ENCODE peak calls at places on chromosomes 7 and 10, in four cellular contexts. One of them, this sample, is unnamed.

GRCh38 chr7:22979861-22980260 is 34.1 kb downstream of the HYCC1 start:
- DNase-seq in heart right ventricle: no peak
- DNase-seq in colonic mucosa: no peak
- DNase-seq in cardiac muscle cell: no peak
- DNase-seq in this sample: no peak

GRCh38 chr10:7027913-7028808 is 382.7 kb downstream of the SFMBT2 start:
- DNase-seq in colonic mucosa: no peak
- DNase-seq in heart right ventricle: no peak
- DNase-seq in cardiac muscle cell: peak; percentile 40
- DNase-seq in this sample: no peak

GRCh38 chr10:17512341-17513001 is 58.1 kb upstream of the ST8SIA6 start:
- DNase-seq in colonic mucosa: peak; percentile 78
- DNase-seq in heart right ventricle: no peak
- DNase-seq in cardiac muscle cell: peak; percentile 96
- DNase-seq in this sample: no peak

GRCh38 chr10:53135213-53135896 is 362.8 kb upstream of the MBL2 start:
- DNase-seq in cardiac muscle cell: no peak
- DNase-seq in heart right ventricle: no peak
- DNase-seq in colonic mucosa: no peak
- DNase-seq in this sample: no peak

GRCh38 chr10:109866995-109867635 is 56.2 kb downstream of the XPNPEP1 start:
- DNase-seq in cardiac muscle cell: peak; percentile 11
- DNase-seq in heart right ventricle: no peak
- DNase-seq in colonic mucosa: peak; percentile 4
- DNase-seq in this sample: no peak

GRCh38 chr7:87058739-87059524 is 522 bp downstream of the ELAPOR2 start:
- DNase-seq in heart right ventricle: peak; percentile 8
- DNase-seq in colonic mucosa: peak; percentile 33
- DNase-seq in cardiac muscle cell: peak; percentile 4
- DNase-seq in this sample: no peak

GRCh38 chr7:150950496-150951180 is 27.5 kb downstream of the KCNH2 start:
- DNase-seq in colonic mucosa: no peak
- DNase-seq in heart right ventricle: no peak
- DNase-seq in cardiac muscle cell: no peak
- DNase-seq in this sample: peak; percentile 67

GRCh38 chr10:29056729-29057128 is 232.1 kb upstream of the LYZL1 start:
- DNase-seq in heart right ventricle: no peak
- DNase-seq in colonic mucosa: no peak
- DNase-seq in cardiac muscle cell: no peak
- DNase-seq in this sample: no peak

GRCh38 chr10:18438356-18439126 is 212.8 kb downstream of the NSUN6 start:
- DNase-seq in heart right ventricle: no peak
- DNase-seq in cardiac muscle cell: no peak
- DNase-seq in colonic mucosa: no peak
- DNase-seq in this sample: no peak

GRCh38 chr10:49325916-49326783 is 27.2 kb downstream of the C10orf71 start:
- DNase-seq in cardiac muscle cell: no peak
- DNase-seq in heart right ventricle: no peak
- DNase-seq in colonic mucosa: no peak
- DNase-seq in this sample: no peak

GRCh38 chr10:93030409-93030808 is 30.2 kb upstream of the CYP26C1 start:
- DNase-seq in heart right ventricle: no peak
- DNase-seq in colonic mucosa: no peak
- DNase-seq in cardiac muscle cell: peak; percentile 78
- DNase-seq in this sample: no peak

GRCh38 chr7:42745357-42746022 is 166.4 kb downstream of the C7orf25 start:
- DNase-seq in cardiac muscle cell: peak; percentile 48
- DNase-seq in heart right ventricle: peak; percentile 36
- DNase-seq in colonic mucosa: peak; percentile 28
- DNase-seq in this sample: no peak

GRCh38 chr10:69494626-69495558 is 43.6 kb downstream of the TSPAN15 start:
- DNase-seq in heart right ventricle: no peak
- DNase-seq in cardiac muscle cell: no peak
- DNase-seq in colonic mucosa: no peak
- DNase-seq in this sample: peak; percentile 71

GRCh38 chr10:4635394-4635793 is 190.6 kb upstream of the AKR1E2 start:
- DNase-seq in heart right ventricle: no peak
- DNase-seq in cardiac muscle cell: no peak
- DNase-seq in colonic mucosa: no peak
- DNase-seq in this sample: no peak

GRCh38 chr7:138669364-138669763 is 31.8 kb downstream of the SVOPL start:
- DNase-seq in heart right ventricle: no peak
- DNase-seq in colonic mucosa: peak; percentile 32
- DNase-seq in cardiac muscle cell: no peak
- DNase-seq in this sample: no peak

GRCh38 chr7:127619681-127620405 is 1.9 kb upstream of the PAX4 start:
- DNase-seq in heart right ventricle: no peak
- DNase-seq in cardiac muscle cell: no peak
- DNase-seq in colonic mucosa: no peak
- DNase-seq in this sample: no peak

GRCh38 chr7:139596626-139597025 is 73.1 kb downstream of the CLEC2L start:
- DNase-seq in colonic mucosa: no peak
- DNase-seq in heart right ventricle: no peak
- DNase-seq in cardiac muscle cell: no peak
- DNase-seq in this sample: no peak

GRCh38 chr10:25557136-25557535 is 376.9 kb upstream of the MYO3A start:
- DNase-seq in colonic mucosa: no peak
- DNase-seq in cardiac muscle cell: peak; percentile 61
- DNase-seq in heart right ventricle: no peak
- DNase-seq in this sample: no peak

GRCh38 chr10:44959243-44960097 is at the start of gene RASSF4:
- DNase-seq in cardiac muscle cell: peak; percentile 87
- DNase-seq in heart right ventricle: peak; percentile 97
- DNase-seq in colonic mucosa: peak; percentile 97
- DNase-seq in this sample: peak; percentile 99

GRCh38 chr7:129376076-129376777 is 58.0 kb upstream of the STRIP2 start:
- DNase-seq in colonic mucosa: peak; percentile 85
- DNase-seq in heart right ventricle: no peak
- DNase-seq in cardiac muscle cell: peak; percentile 31
- DNase-seq in this sample: no peak

GRCh38 chr7:147249956-147250355 is 1133.4 kb downstream of the CNTNAP2 start:
- DNase-seq in cardiac muscle cell: no peak
- DNase-seq in colonic mucosa: no peak
- DNase-seq in heart right ventricle: no peak
- DNase-seq in this sample: no peak

GRCh38 chr7:141585592-141586510 is 34.6 kb downstream of the AGK start:
- DNase-seq in cardiac muscle cell: peak; percentile 87
- DNase-seq in colonic mucosa: no peak
- DNase-seq in heart right ventricle: no peak
- DNase-seq in this sample: no peak

GRCh38 chr10:37789590-37789989 is 67.8 kb downstream of the ZNF248 start:
- DNase-seq in heart right ventricle: no peak
- DNase-seq in cardiac muscle cell: no peak
- DNase-seq in colonic mucosa: no peak
- DNase-seq in this sample: no peak

GRCh38 chr10:102654969-102655368 is 10.7 kb downstream of the TRIM8 start:
- DNase-seq in cardiac muscle cell: no peak
- DNase-seq in heart right ventricle: no peak
- DNase-seq in colonic mucosa: no peak
- DNase-seq in this sample: no peak

GRCh38 chr10:133336131-133337078 is at the start of gene CALY:
- DNase-seq in heart right ventricle: no peak
- DNase-seq in colonic mucosa: no peak
- DNase-seq in cardiac muscle cell: no peak
- DNase-seq in this sample: peak; percentile 90

GRCh38 chr10:103452714-103453230 is 602 bp upstream of the CALHM2 start:
- DNase-seq in cardiac muscle cell: no peak
- DNase-seq in heart right ventricle: no peak
- DNase-seq in colonic mucosa: no peak
- DNase-seq in this sample: no peak

GRCh38 chr10:130234171-130234965 is 98.2 kb downstream of the GLRX3 start:
- DNase-seq in heart right ventricle: no peak
- DNase-seq in colonic mucosa: no peak
- DNase-seq in cardiac muscle cell: no peak
- DNase-seq in this sample: peak; percentile 70

GRCh38 chr7:151411551-151411950 is 1.7 kb upstream of the WDR86 start:
- DNase-seq in heart right ventricle: no peak
- DNase-seq in colonic mucosa: no peak
- DNase-seq in cardiac muscle cell: no peak
- DNase-seq in this sample: peak; percentile 64

DNA sequence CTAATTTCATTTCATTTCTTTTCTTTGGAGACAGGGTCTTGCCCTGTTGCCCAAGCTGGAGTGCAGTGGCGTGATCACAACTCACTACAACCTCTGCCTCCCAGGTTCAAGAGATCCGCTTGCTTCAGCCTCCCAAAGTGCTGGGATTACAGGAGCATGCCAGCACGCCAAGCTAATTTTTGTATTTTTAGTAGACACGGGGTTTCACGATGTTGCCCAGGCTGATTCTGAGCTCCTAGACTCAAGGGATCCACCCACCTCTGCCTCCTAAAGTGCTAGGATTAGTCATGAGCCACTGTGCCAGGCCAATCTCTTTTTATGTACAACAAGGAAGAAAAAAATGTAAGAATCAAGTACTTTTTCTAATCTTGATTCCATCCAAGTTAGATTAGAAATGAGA is 10.7 kb upstream of the KMT2E start:
- DNase-seq in heart right ventricle: no peak
- DNase-seq in cardiac muscle cell: peak; percentile 70
- DNase-seq in colonic mucosa: no peak
- DNase-seq in this sample: no peak
- H3K9me3 ChIP-seq in heart right ventricle: no peaks in the 10 kb centered on the region
- H3K9me3 ChIP-seq in cardiac muscle cell: no peaks in the 10 kb centered on the region
- H3K9me3 ChIP-seq in colonic mucosa: no peaks in the 10 kb centered on the region
- H3K9me3 ChIP-seq in this sample: no peaks in the 10 kb centered on the region

GRCh38 chr10:60212195-60212594 is 177.5 kb downstream of the ANK3 start:
- DNase-seq in cardiac muscle cell: no peak
- DNase-seq in colonic mucosa: no peak
- DNase-seq in heart right ventricle: no peak
- DNase-seq in this sample: no peak

GRCh38 chr10:60206735-60207134 is 182.9 kb downstream of the ANK3 start:
- DNase-seq in cardiac muscle cell: peak; percentile 34
- DNase-seq in heart right ventricle: no peak
- DNase-seq in colonic mucosa: peak; percentile 69
- DNase-seq in this sample: no peak

GRCh38 chr10:60207894-60208293 is 181.8 kb downstream of the ANK3 start:
- DNase-seq in cardiac muscle cell: no peak
- DNase-seq in colonic mucosa: no peak
- DNase-seq in heart right ventricle: no peak
- DNase-seq in this sample: no peak

GRCh38 chr10:60208676-60209269 is 180.9 kb downstream of the ANK3 start:
- DNase-seq in cardiac muscle cell: peak; percentile 45
- DNase-seq in heart right ventricle: no peak
- DNase-seq in colonic mucosa: no peak
- DNase-seq in this sample: no peak

DNA sequence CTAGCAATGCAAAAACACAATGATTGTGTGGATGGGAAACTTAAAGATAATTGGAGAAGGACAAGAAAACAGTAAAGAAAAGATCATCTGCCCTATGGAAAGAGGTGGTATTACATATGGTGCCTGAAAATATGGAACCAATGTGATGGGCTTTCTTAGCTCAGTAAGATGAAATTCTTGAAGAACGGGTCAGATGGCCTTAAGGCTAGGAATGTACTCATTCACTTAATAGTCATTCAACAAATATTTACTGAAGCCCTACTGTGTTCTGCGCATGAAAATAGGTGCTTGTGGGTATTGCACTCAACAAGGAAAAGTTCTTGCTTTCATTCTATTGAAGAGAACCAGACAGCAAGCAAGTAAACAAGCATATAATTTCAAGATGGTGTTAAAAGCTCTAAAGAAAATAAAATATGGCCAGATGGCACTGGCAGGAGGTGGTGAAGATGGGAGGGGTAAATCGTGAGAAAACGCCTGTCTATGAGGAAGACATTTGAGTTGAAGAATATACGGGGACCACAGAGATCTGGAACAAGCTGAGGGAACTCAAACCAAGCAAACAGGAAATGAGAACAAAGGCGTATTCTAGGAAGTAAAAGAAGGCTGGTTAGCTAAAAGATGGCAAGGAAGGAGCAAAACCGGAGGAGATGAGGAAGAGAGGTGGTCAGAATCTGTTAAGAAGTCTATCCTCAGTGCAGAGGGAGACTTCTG is 179.6 kb downstream of the ANK3 start:
- DNase-seq in cardiac muscle cell: no peak
- DNase-seq in colonic mucosa: no peak
- DNase-seq in heart right ventricle: no peak
- DNase-seq in this sample: no peak
- H3K9me3 ChIP-seq in cardiac muscle cell: no peaks in the 10 kb centered on the region
- H3K9me3 ChIP-seq in colonic mucosa: no peaks in the 10 kb centered on the region
- H3K9me3 ChIP-seq in heart right ventricle: peaks cover 5% of the 10 kb centered on the region
- H3K9me3 ChIP-seq in this sample: peaks cover 11% of the 10 kb centered on the region

DNA sequence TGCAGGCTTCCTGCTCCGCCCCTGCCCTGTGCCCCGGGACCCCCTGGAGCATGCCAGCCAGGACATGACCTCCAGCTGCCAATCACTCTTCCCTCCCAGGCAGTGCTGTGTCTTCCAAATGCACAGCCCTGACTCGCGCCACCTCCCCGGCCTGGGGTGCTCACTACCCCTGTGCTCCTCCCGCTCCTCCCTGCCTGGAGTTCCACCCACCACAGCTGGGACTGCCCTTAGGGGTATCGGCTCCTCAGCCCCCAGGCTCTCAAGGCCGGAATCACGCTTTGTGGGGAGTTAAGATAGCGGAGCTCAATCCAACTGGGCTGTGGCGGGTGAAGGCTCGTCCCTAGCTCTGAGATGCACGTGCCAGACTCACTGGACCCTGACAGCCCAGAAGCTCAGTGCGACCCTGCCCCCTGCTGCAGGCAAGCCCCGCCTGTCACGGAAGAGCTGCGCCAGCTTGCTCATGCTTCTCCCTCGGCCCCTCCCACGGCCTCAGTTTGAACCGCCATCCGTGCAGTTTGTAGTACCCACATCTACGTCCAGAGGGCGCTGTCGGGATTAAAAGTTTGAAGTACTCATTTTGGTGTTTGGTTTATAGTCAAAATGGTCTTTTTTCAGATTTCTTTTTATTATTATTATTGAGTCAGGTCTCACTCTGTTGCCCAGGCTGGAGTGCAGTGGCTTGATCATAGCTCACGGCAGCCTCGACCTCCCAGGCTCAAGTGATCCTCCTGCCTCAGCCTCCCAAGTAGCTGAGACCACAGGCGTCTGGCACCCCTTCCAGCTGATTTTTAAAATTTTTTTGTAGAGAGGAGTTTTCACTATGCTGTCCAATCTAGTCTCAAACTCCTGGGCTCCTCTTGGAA is 142.5 kb upstream of the TCERG1L start:
- DNase-seq in heart right ventricle: peak; percentile 64
- DNase-seq in cardiac muscle cell: peak; percentile 62
- DNase-seq in colonic mucosa: peak; percentile 68
- DNase-seq in this sample: no peak
- H3K9me3 ChIP-seq in heart right ventricle: no peaks in the 10 kb centered on the region
- H3K9me3 ChIP-seq in cardiac muscle cell: no peaks in the 10 kb centered on the region
- H3K9me3 ChIP-seq in colonic mucosa: no peaks in the 10 kb centered on the region
- H3K9me3 ChIP-seq in this sample: no peaks in the 10 kb centered on the region

GRCh38 chr7:64653721-64654401 is 12.1 kb upstream of the ZNF107 start:
- DNase-seq in heart right ventricle: no peak
- DNase-seq in colonic mucosa: no peak
- DNase-seq in cardiac muscle cell: no peak
- DNase-seq in this sample: no peak

GRCh38 chr7:64654796-64655548 is 11.0 kb upstream of the ZNF107 start:
- DNase-seq in heart right ventricle: no peak
- DNase-seq in cardiac muscle cell: no peak
- DNase-seq in colonic mucosa: no peak
- DNase-seq in this sample: no peak

GRCh38 chr7:64655811-64656210 is 10.1 kb upstream of the ZNF107 start:
- DNase-seq in heart right ventricle: no peak
- DNase-seq in cardiac muscle cell: no peak
- DNase-seq in colonic mucosa: no peak
- DNase-seq in this sample: no peak

GRCh38 chr7:64651203-64651602 is 14.7 kb upstream of the ZNF107 start:
- DNase-seq in colonic mucosa: no peak
- DNase-seq in heart right ventricle: no peak
- DNase-seq in cardiac muscle cell: no peak
- DNase-seq in this sample: no peak

GRCh38 chr7:64651632-64652165 is 14.2 kb upstream of the ZNF107 start:
- DNase-seq in colonic mucosa: no peak
- DNase-seq in cardiac muscle cell: no peak
- DNase-seq in heart right ventricle: no peak
- DNase-seq in this sample: no peak
- H3K9me3 ChIP-seq in colonic mucosa: no peaks in the 10 kb centered on the region
- H3K9me3 ChIP-seq in cardiac muscle cell: no peaks in the 10 kb centered on the region
- H3K9me3 ChIP-seq in heart right ventricle: no peaks in the 10 kb centered on the region
- H3K9me3 ChIP-seq in this sample: peaks cover 4% of the 10 kb centered on the region

This sample was measured in spleen.